ENCODE peak calls at places on chromosomes 2 and 18, in four cellular contexts. D is CD8-positive, alpha-beta T cell; B is neural progenitor cell; Z is AG04450. L is an unnamed sample.

GRCh38 chr2:119369845-119370244 is 3.1 kb downstream of the DBI start:
- DNase-seq in D (no peak), B (no peak), Z (no peak), L (no peak)

GRCh38 chr18:65749881-65750280 is 931 bp upstream of the CDH7 start:
- DNase-seq in D (no peak), B (peak; percentile 43), Z (no peak), L (no peak)

GRCh38 chr18:69402219-69402989 is 1.7 kb downstream of the DOK6 start:
- DNase-seq in D (no peak), B (peak; percentile 42), Z (no peak), L (no peak)

GRCh38 chr2:54589340-54590215 is 133.5 kb downstream of the SPTBN1 start:
- DNase-seq in D (no peak), B (no peak), Z (no peak), L (no peak)

GRCh38 chr18:3623769-3624545 is 174.0 kb downstream of the TGIF1 start:
- DNase-seq in D (no peak), B (peak; percentile 93), Z (peak; percentile 91), L (no peak)

GRCh38 chr2:108833219-108833618 is 46.6 kb downstream of the CCDC138 start:
- DNase-seq in D (no peak), B (no peak), Z (peak; percentile 7), L (no peak)

GRCh38 chr2:199589303-199589702 is 131.6 kb upstream of the SATB2 start:
- DNase-seq in D (no peak), B (peak; percentile 27), Z (no peak), L (no peak)

GRCh38 chr18:67845035-67845434 is 328.5 kb upstream of the DSEL start:
- DNase-seq in D (no peak), B (no peak), Z (no peak), L (no peak)

GRCh38 chr2:69043736-69044400 is 30.9 kb downstream of the ANTXR1 start:
- DNase-seq in D (no peak), B (no peak), Z (no peak), L (no peak)

GRCh38 chr2:74314107-74314506 is 29.1 kb downstream of the SLC4A5 start:
- DNase-seq in D (no peak), B (no peak), Z (no peak), L (no peak)

GRCh38 chr18:59067873-59068272 is 71.8 kb upstream of the SEC11C start:
- DNase-seq in D (no peak), B (peak; percentile 30), Z (no peak), L (no peak)

GRCh38 chr2:213279961-213280360 is 4.3 kb upstream of the SPAG16 start:
- DNase-seq in D (no peak), B (no peak), Z (no peak), L (no peak)

GRCh38 chr2:47504174-47504810 is 101.3 kb downstream of the MSH2 start:
- DNase-seq in D (no peak), B (no peak), Z (no peak), L (no peak)

GRCh38 chr2:9975805-9976447 is 24.4 kb downstream of the GRHL1 start:
- DNase-seq in D (no peak), B (no peak), Z (peak; percentile 85), L (no peak)

GRCh38 chr2:151827564-151828142 is 568 bp downstream of the ARL5A start:
- DNase-seq in D (no peak), B (peak; percentile 43), Z (no peak), L (no peak)

GRCh38 chr18:13163167-13163927 is 55.2 kb upstream of the LDLRAD4 start:
- DNase-seq in D (no peak), B (no peak), Z (no peak), L (no peak)

GRCh38 chr2:64923385-64923710 is 65.9 kb upstream of the SLC1A4 start:
- DNase-seq in D (no peak), B (peak; percentile 9), Z (no peak), L (no peak)

GRCh38 chr2:109325570-109325969 is 196.6 kb downstream of the SH3RF3 start:
- DNase-seq in D (no peak), B (no peak), Z (no peak), L (no peak)

DNA sequence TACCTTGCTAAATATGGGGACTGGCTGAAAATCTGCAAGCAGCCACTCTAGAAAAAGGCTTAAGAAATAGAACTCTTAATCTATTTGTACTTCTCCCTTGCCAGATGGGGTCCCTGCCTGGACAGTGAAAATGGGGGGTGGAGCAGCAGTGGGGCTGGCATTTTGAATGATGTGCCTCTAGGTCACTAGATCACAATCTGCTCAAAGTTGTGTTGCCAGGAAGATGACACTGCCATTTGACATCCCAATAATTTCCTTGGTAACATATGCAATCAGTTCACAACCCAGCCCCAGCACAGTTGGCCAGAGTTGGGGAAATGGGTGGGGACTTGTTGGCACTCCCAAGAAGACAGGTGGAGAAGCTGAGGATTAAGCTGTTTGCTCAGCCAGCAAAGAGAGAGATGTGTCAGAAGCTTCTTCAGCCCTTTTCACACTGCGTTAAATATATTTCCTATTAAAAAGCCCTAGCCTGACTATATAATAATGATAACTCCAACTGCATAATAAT is 558.3 kb upstream of the KLHL29 start:
- DNase-seq in D (no peak), B (no peak), Z (no peak), L (no peak)
- H3K9me3 ChIP-seq in D (no peaks in the 10 kb centered on the region), B (no peaks in the 10 kb centered on the region), Z (peaks cover 14% of the 10 kb centered on the region), L (no peaks in the 10 kb centered on the region)

DNA sequence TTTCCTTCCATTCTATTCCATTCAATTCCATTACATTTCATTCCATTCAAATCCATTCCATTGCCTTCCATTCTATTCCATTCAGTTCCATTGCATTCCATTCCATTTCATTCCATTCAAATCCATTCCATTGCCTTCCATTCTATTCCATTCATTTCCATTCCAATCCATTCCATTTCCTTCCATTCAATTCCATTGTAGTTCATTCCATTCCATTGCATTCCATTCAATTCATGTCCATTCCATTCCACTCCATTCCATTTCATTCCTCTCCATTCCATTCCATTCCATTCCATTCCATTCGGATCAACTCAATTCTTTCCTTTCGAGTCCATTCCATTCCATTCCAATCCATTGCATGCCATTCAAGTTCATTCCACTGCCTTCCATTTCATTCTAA is 1128.3 kb downstream of the RPIA start:
- DNase-seq in D (no peak), B (no peak), Z (no peak), L (no peak)
- H3K9me3 ChIP-seq in D (peaks cover 10% of the 10 kb centered on the region), B (peaks cover 70% of the 10 kb centered on the region), Z (peaks cover 81% of the 10 kb centered on the region), L (peaks cover 33% of the 10 kb centered on the region)

GRCh38 chr2:238777369-238778067 is 70.4 kb upstream of the TWIST2 start:
- DNase-seq in D (no peak), B (no peak), Z (no peak), L (no peak)

GRCh38 chr2:238775591-238775990 is 72.3 kb upstream of the TWIST2 start:
- DNase-seq in D (no peak), B (no peak), Z (no peak), L (no peak)

GRCh38 chr2:238773472-238773871 is 74.4 kb upstream of the TWIST2 start:
- DNase-seq in D (no peak), B (no peak), Z (no peak), L (no peak)

GRCh38 chr2:238774980-238775509 is 72.8 kb upstream of the TWIST2 start:
- DNase-seq in D (no peak), B (no peak), Z (no peak), L (no peak)

DNA sequence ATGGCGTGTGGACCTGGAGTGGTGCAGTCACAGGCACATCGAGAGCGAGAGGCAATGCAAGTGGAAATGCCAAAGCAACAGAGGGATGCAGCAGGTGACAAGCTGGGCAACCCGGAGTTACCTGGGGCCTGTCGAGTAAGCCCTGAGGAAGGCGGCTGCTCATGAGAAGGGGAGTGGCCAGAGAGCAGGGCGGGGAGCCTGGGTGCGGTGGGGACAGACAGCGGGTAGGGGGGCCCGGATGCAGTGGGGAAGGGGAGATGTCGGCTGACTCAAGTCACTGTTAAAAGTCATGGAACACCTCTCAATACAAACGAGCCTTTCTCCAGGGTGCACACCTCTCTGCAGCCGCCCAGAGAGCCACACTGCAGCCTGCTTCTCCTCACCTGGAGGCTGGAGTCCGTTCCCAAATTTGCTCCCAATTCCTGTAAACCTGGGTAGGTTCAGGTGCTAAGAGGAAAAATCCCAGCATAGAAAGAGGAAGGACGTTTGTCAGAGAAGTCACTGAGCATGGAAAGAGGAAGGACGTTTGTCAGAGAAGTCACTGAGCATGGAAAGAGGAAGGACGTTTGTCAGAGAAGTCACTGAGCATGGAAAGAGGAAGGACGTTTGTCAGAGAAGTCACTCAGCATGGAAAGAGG is 71.8 kb upstream of the TWIST2 start:
- DNase-seq in D (no peak), B (no peak), Z (no peak), L (no peak)
- H3K9me3 ChIP-seq in D (no peaks in the 10 kb centered on the region), B (no peaks in the 10 kb centered on the region), Z (no peaks in the 10 kb centered on the region), L (no peaks in the 10 kb centered on the region)

GRCh38 chr2:4391013-4391412 is 687.6 kb downstream of the DCDC2C start:
- DNase-seq in D (no peak), B (no peak), Z (no peak), L (no peak)
- H3K9me3 ChIP-seq in D (no peaks in the 10 kb centered on the region), B (peaks cover 9% of the 10 kb centered on the region), Z (peaks cover 23% of the 10 kb centered on the region), L (no peaks in the 10 kb centered on the region)

GRCh38 chr18:71942433-71942832 is 601.7 kb downstream of the CBLN2 start:
- DNase-seq in D (no peak), B (no peak), Z (no peak), L (no peak)

DNA sequence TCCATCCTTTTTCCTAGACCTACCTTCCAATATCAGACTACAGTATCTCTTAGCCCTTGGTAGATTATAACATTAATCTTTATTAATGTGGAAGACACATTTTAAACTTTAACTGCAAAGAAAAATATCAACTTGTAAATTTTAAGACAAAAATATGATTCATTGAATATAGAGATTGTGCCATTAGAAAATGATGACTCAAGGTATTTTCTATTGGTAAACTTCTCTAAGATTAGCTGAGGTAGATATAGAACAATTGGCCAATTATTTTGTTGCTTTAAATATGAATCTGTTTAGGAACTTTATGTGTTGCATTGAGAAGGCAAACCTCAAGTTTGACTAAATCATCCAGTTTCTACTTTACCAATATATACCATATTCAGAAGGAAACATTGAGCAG is 604.7 kb downstream of the CBLN2 start:
- DNase-seq in D (no peak), B (no peak), Z (no peak), L (no peak)
- H3K9me3 ChIP-seq in D (no peaks in the 10 kb centered on the region), B (no peaks in the 10 kb centered on the region), Z (no peaks in the 10 kb centered on the region), L (no peaks in the 10 kb centered on the region)